ENCODE peak calls at places on chromosomes 6 and 20, in five cellular contexts. One of them, this sample, is unnamed.

GRCh38 chr6:82260890-82261732 is 13.6 kb upstream of the IBTK start:
- DNase-seq in HFFc6: no peak
- DNase-seq in AG10803: no peak
- DNase-seq in cardiac fibroblast: no peak
- DNase-seq in right atrium auricular region: no peak
- DNase-seq in this sample: no peak

GRCh38 chr6:109772961-109773431 is 81.9 kb downstream of the FIG4 start:
- DNase-seq in HFFc6: peak; percentile 75
- DNase-seq in AG10803: peak; percentile 81
- DNase-seq in cardiac fibroblast: peak; percentile 53
- DNase-seq in right atrium auricular region: no peak
- DNase-seq in this sample: no peak

GRCh38 chr6:74870403-74870802 is 335.4 kb downstream of the COL12A1 start:
- DNase-seq in HFFc6: no peak
- DNase-seq in AG10803: peak; percentile 75
- DNase-seq in cardiac fibroblast: no peak
- DNase-seq in right atrium auricular region: no peak
- DNase-seq in this sample: no peak

GRCh38 chr6:93624408-93624807 is 205.0 kb upstream of the EPHA7 start:
- DNase-seq in HFFc6: no peak
- DNase-seq in AG10803: no peak
- DNase-seq in cardiac fibroblast: peak; percentile 1
- DNase-seq in right atrium auricular region: no peak
- DNase-seq in this sample: no peak

GRCh38 chr6:109165392-109165964 is 70.2 kb downstream of the CEP57L1 start:
- DNase-seq in HFFc6: peak; percentile 48
- DNase-seq in AG10803: peak; percentile 90
- DNase-seq in cardiac fibroblast: peak; percentile 78
- DNase-seq in right atrium auricular region: no peak
- DNase-seq in this sample: no peak

GRCh38 chr20:12053348-12053747 is 135.7 kb downstream of the BTBD3 start:
- DNase-seq in HFFc6: peak; percentile 4
- DNase-seq in AG10803: peak; percentile 60
- DNase-seq in cardiac fibroblast: peak; percentile 90
- DNase-seq in right atrium auricular region: no peak
- DNase-seq in this sample: no peak

GRCh38 chr20:50308513-50309279 is 118.1 kb downstream of the CEBPB start:
- DNase-seq in HFFc6: peak; percentile 95
- DNase-seq in AG10803: peak; percentile 100
- DNase-seq in cardiac fibroblast: peak; percentile 99
- DNase-seq in right atrium auricular region: peak; percentile 97
- DNase-seq in this sample: no peak

GRCh38 chr20:58028123-58028522 is 200.3 kb downstream of the ANKRD60 start:
- DNase-seq in HFFc6: no peak
- DNase-seq in AG10803: no peak
- DNase-seq in cardiac fibroblast: no peak
- DNase-seq in right atrium auricular region: no peak
- DNase-seq in this sample: no peak

GRCh38 chr20:54980321-54980960 is 505.0 kb downstream of the DOK5 start:
- DNase-seq in HFFc6: no peak
- DNase-seq in AG10803: no peak
- DNase-seq in cardiac fibroblast: no peak
- DNase-seq in right atrium auricular region: no peak
- DNase-seq in this sample: no peak
- TF ChIP-seq CTCF in HFFc6: peak; percentile 38
- TF ChIP-seq CTCF in AG10803: no peak
- TF ChIP-seq CTCF in cardiac fibroblast: no peak
- TF ChIP-seq CTCF in right atrium auricular region: peak; percentile 48
- TF ChIP-seq CTCF in this sample: peak; percentile 70

GRCh38 chr20:56515657-56516381 is 8.7 kb upstream of the FAM209A start:
- DNase-seq in HFFc6: peak; percentile 19
- DNase-seq in AG10803: peak; percentile 38
- DNase-seq in cardiac fibroblast: peak; percentile 43
- DNase-seq in right atrium auricular region: no peak
- DNase-seq in this sample: no peak
- TF ChIP-seq CTCF in HFFc6: peak; percentile 59
- TF ChIP-seq CTCF in AG10803: peak; percentile 51
- TF ChIP-seq CTCF in cardiac fibroblast: peak; percentile 23
- TF ChIP-seq CTCF in right atrium auricular region: peak; percentile 41
- TF ChIP-seq CTCF in this sample: no peak

GRCh38 chr6:20948531-20948930 is 414.3 kb downstream of the CDKAL1 start:
- DNase-seq in HFFc6: no peak
- DNase-seq in AG10803: no peak
- DNase-seq in cardiac fibroblast: no peak
- DNase-seq in right atrium auricular region: no peak
- DNase-seq in this sample: no peak

GRCh38 chr6:20955751-20956150 is 421.5 kb downstream of the CDKAL1 start:
- DNase-seq in HFFc6: no peak
- DNase-seq in AG10803: no peak
- DNase-seq in cardiac fibroblast: no peak
- DNase-seq in right atrium auricular region: no peak
- DNase-seq in this sample: no peak

GRCh38 chr6:20952605-20953004 is 418.3 kb downstream of the CDKAL1 start:
- DNase-seq in HFFc6: peak; percentile 81
- DNase-seq in AG10803: peak; percentile 72
- DNase-seq in cardiac fibroblast: peak; percentile 82
- DNase-seq in right atrium auricular region: no peak
- DNase-seq in this sample: no peak

GRCh38 chr6:20954325-20954724 is 420.1 kb downstream of the CDKAL1 start:
- DNase-seq in HFFc6: no peak
- DNase-seq in AG10803: no peak
- DNase-seq in cardiac fibroblast: no peak
- DNase-seq in right atrium auricular region: no peak
- DNase-seq in this sample: no peak

GRCh38 chr6:20953019-20953418 is 418.8 kb downstream of the CDKAL1 start:
- DNase-seq in HFFc6: no peak
- DNase-seq in AG10803: no peak
- DNase-seq in cardiac fibroblast: no peak
- DNase-seq in right atrium auricular region: no peak
- DNase-seq in this sample: no peak
- TF ChIP-seq CTCF in HFFc6: no peak
- TF ChIP-seq CTCF in AG10803: no peak
- TF ChIP-seq CTCF in cardiac fibroblast: no peak
- TF ChIP-seq CTCF in right atrium auricular region: no peak
- TF ChIP-seq CTCF in this sample: no peak

DNA sequence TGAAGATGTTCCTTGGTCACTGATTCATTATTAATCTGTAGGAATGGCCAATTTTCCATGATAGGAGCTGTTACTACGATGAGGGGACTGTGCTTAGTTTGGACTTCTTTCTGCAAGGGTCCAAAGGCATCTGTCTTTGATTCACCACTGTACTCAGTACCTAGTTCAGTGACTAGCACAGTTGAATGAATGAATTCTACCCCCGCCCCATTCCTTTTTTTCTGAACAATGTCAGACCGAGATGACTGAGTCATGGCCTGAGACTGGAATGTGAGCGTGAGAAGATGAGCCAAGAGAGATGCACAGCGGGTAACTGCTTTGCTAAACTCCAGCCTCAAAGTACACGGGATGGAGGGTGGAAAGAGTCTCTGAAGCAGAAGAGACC is 419 bp upstream of the SNHG17 start:
- DNase-seq in HFFc6: peak; percentile 57
- DNase-seq in AG10803: peak; percentile 67
- DNase-seq in cardiac fibroblast: peak; percentile 94
- DNase-seq in right atrium auricular region: no peak
- DNase-seq in this sample: no peak
- TF ChIP-seq CTCF in HFFc6: no peak
- TF ChIP-seq CTCF in AG10803: no peak
- TF ChIP-seq CTCF in cardiac fibroblast: no peak
- TF ChIP-seq CTCF in right atrium auricular region: peak; percentile 31
- TF ChIP-seq CTCF in this sample: no peak

This sample was measured in neural crest cell.